ENCODE peak calls at places on chromosomes 11 and 22, in eight cellular contexts. One of them, this sample, is unnamed.
A peak's percentile ranks its signal among the peaks of the same experiment; 100 is the strongest.

GRCh38 chr11:130448416-130449068 is at the start of gene ADAMTS15:
- DNase-seq in GM23248: peak; percentile 83
- DNase-seq in lung: peak; percentile 90
- DNase-seq in ascending aorta: peak; percentile 39
- DNase-seq in A673: peak; percentile 97
- DNase-seq in psoas muscle: peak; percentile 92
- DNase-seq in testis: peak; percentile 75
- DNase-seq in cardiac muscle cell: peak; percentile 95
- DNase-seq in this sample: no peak

GRCh38 chr11:112689851-112690250 is 271.4 kb upstream of the NCAM1 start:
- DNase-seq in psoas muscle: no peak
- DNase-seq in GM23248: no peak
- DNase-seq in lung: no peak
- DNase-seq in ascending aorta: no peak
- DNase-seq in testis: no peak
- DNase-seq in cardiac muscle cell: no peak
- DNase-seq in A673: no peak
- DNase-seq in this sample: no peak

GRCh38 chr11:22192642-22193347 is at the start of gene ANO5:
- DNase-seq in lung: peak; percentile 56
- DNase-seq in ascending aorta: no peak
- DNase-seq in A673: peak; percentile 71
- DNase-seq in GM23248: peak; percentile 7
- DNase-seq in psoas muscle: peak; percentile 92
- DNase-seq in cardiac muscle cell: peak; percentile 7
- DNase-seq in testis: peak; percentile 74
- DNase-seq in this sample: no peak

GRCh38 chr11:126257764-126258163 is 10.9 kb downstream of the SRPRA start:
- DNase-seq in testis: no peak
- DNase-seq in GM23248: peak; percentile 71
- DNase-seq in ascending aorta: no peak
- DNase-seq in lung: no peak
- DNase-seq in psoas muscle: no peak
- DNase-seq in cardiac muscle cell: peak; percentile 62
- DNase-seq in A673: no peak
- DNase-seq in this sample: no peak

GRCh38 chr22:47605441-47605840 is 843.0 kb downstream of the TBC1D22A start:
- DNase-seq in lung: no peak
- DNase-seq in A673: no peak
- DNase-seq in testis: peak; percentile 9
- DNase-seq in cardiac muscle cell: no peak
- DNase-seq in ascending aorta: no peak
- DNase-seq in GM23248: no peak
- DNase-seq in psoas muscle: no peak
- DNase-seq in this sample: no peak

GRCh38 chr11:96242191-96242845 is 100.7 kb downstream of the MAML2 start:
- DNase-seq in cardiac muscle cell: peak; percentile 76
- DNase-seq in testis: no peak
- DNase-seq in GM23248: peak; percentile 70
- DNase-seq in psoas muscle: no peak
- DNase-seq in A673: peak; percentile 58
- DNase-seq in lung: no peak
- DNase-seq in ascending aorta: no peak
- DNase-seq in this sample: no peak

GRCh38 chr11:44833869-44834452 is 107.2 kb downstream of the TSPAN18 start:
- DNase-seq in lung: no peak
- DNase-seq in cardiac muscle cell: no peak
- DNase-seq in ascending aorta: no peak
- DNase-seq in psoas muscle: no peak
- DNase-seq in testis: no peak
- DNase-seq in GM23248: no peak
- DNase-seq in A673: no peak
- DNase-seq in this sample: no peak

GRCh38 chr11:48005878-48006277 is 25.5 kb downstream of the PTPRJ start:
- DNase-seq in GM23248: peak; percentile 21
- DNase-seq in psoas muscle: no peak
- DNase-seq in ascending aorta: no peak
- DNase-seq in lung: no peak
- DNase-seq in A673: no peak
- DNase-seq in cardiac muscle cell: no peak
- DNase-seq in testis: no peak
- DNase-seq in this sample: no peak

GRCh38 chr11:113296016-113296415 is 18.4 kb upstream of the TTC12 start:
- DNase-seq in A673: no peak
- DNase-seq in GM23248: no peak
- DNase-seq in testis: no peak
- DNase-seq in lung: no peak
- DNase-seq in ascending aorta: no peak
- DNase-seq in cardiac muscle cell: no peak
- DNase-seq in psoas muscle: no peak
- DNase-seq in this sample: no peak

GRCh38 chr22:40620464-40621046 is 16.0 kb downstream of the MRTFA start:
- DNase-seq in ascending aorta: no peak
- DNase-seq in psoas muscle: no peak
- DNase-seq in testis: no peak
- DNase-seq in A673: peak; percentile 38
- DNase-seq in lung: no peak
- DNase-seq in cardiac muscle cell: peak; percentile 51
- DNase-seq in GM23248: peak; percentile 77
- DNase-seq in this sample: no peak

GRCh38 chr22:17112491-17113042 is 8.6 kb downstream of the TMEM121B start:
- DNase-seq in A673: no peak
- DNase-seq in testis: no peak
- DNase-seq in GM23248: no peak
- DNase-seq in lung: no peak
- DNase-seq in cardiac muscle cell: no peak
- DNase-seq in psoas muscle: no peak
- DNase-seq in ascending aorta: no peak
- DNase-seq in this sample: no peak

GRCh38 chr11:32131321-32131720 is 40.4 kb downstream of the RCN1 start:
- DNase-seq in A673: no peak
- DNase-seq in ascending aorta: no peak
- DNase-seq in psoas muscle: no peak
- DNase-seq in lung: no peak
- DNase-seq in cardiac muscle cell: peak; percentile 23
- DNase-seq in testis: no peak
- DNase-seq in GM23248: peak; percentile 8
- DNase-seq in this sample: no peak

GRCh38 chr22:24410110-24410856 is 17.1 kb upstream of the ADORA2A start:
- DNase-seq in ascending aorta: no peak
- DNase-seq in testis: no peak
- DNase-seq in GM23248: peak; percentile 44
- DNase-seq in cardiac muscle cell: no peak
- DNase-seq in A673: no peak
- DNase-seq in lung: no peak
- DNase-seq in psoas muscle: peak; percentile 23
- DNase-seq in this sample: no peak

GRCh38 chr22:48960981-48961655 is 866.6 kb downstream of the BRD1 start:
- DNase-seq in GM23248: no peak
- DNase-seq in testis: peak; percentile 9
- DNase-seq in lung: peak; percentile 17
- DNase-seq in ascending aorta: no peak
- DNase-seq in cardiac muscle cell: no peak
- DNase-seq in psoas muscle: no peak
- DNase-seq in A673: peak; percentile 51
- DNase-seq in this sample: no peak

GRCh38 chr11:75802022-75802912 is 12.7 kb upstream of the UVRAG start:
- DNase-seq in testis: no peak
- DNase-seq in psoas muscle: no peak
- DNase-seq in A673: no peak
- DNase-seq in cardiac muscle cell: no peak
- DNase-seq in GM23248: no peak
- DNase-seq in ascending aorta: no peak
- DNase-seq in lung: no peak
- DNase-seq in this sample: no peak

GRCh38 chr11:1934326-1935155 is 12.6 kb upstream of the MRPL23 start:
- DNase-seq in testis: no peak
- DNase-seq in psoas muscle: peak; percentile 45
- DNase-seq in lung: no peak
- DNase-seq in GM23248: no peak
- DNase-seq in A673: no peak
- DNase-seq in cardiac muscle cell: no peak
- DNase-seq in ascending aorta: no peak
- DNase-seq in this sample: no peak

GRCh38 chr22:48223488-48224190 is 1461.2 kb downstream of the TBC1D22A start:
- DNase-seq in cardiac muscle cell: no peak
- DNase-seq in ascending aorta: no peak
- DNase-seq in GM23248: no peak
- DNase-seq in lung: no peak
- DNase-seq in psoas muscle: no peak
- DNase-seq in A673: no peak
- DNase-seq in testis: peak; percentile 31
- DNase-seq in this sample: no peak

GRCh38 chr11:65381721-65382035 is 768 bp downstream of the SLC25A45 start:
- DNase-seq in ascending aorta: no peak
- DNase-seq in lung: no peak
- DNase-seq in testis: no peak
- DNase-seq in A673: peak; percentile 52
- DNase-seq in GM23248: peak; percentile 72
- DNase-seq in psoas muscle: no peak
- DNase-seq in cardiac muscle cell: no peak
- DNase-seq in this sample: no peak

GRCh38 chr22:41563051-41563711 is 2.4 kb downstream of the CSDC2 start:
- DNase-seq in psoas muscle: no peak
- DNase-seq in testis: peak; percentile 41
- DNase-seq in lung: no peak
- DNase-seq in A673: no peak
- DNase-seq in GM23248: peak; percentile 85
- DNase-seq in cardiac muscle cell: peak; percentile 72
- DNase-seq in ascending aorta: no peak
- DNase-seq in this sample: no peak

GRCh38 chr11:96306933-96307747 is 35.9 kb downstream of the MAML2 start:
- DNase-seq in psoas muscle: peak; percentile 59
- DNase-seq in cardiac muscle cell: peak; percentile 99
- DNase-seq in GM23248: peak; percentile 99
- DNase-seq in lung: peak; percentile 91
- DNase-seq in A673: peak; percentile 97
- DNase-seq in ascending aorta: peak; percentile 58
- DNase-seq in testis: peak; percentile 79
- DNase-seq in this sample: no peak

GRCh38 chr11:102172127-102172848 is 62.0 kb downstream of the YAP1 start:
- DNase-seq in cardiac muscle cell: peak; percentile 76
- DNase-seq in A673: no peak
- DNase-seq in testis: no peak
- DNase-seq in GM23248: peak; percentile 86
- DNase-seq in ascending aorta: no peak
- DNase-seq in psoas muscle: no peak
- DNase-seq in lung: no peak
- DNase-seq in this sample: no peak
- H3K27ac ChIP-seq in cardiac muscle cell: no peak overlapping the region
- H3K27ac ChIP-seq in A673: no peak overlapping the region
- H3K27ac ChIP-seq in testis: no peak overlapping the region
- H3K27ac ChIP-seq in GM23248: peak overlapping the region; percentile 80
- H3K27ac ChIP-seq in ascending aorta: peak overlapping the region; percentile 91
- H3K27ac ChIP-seq in psoas muscle: peak overlapping the region; percentile 13
- H3K27ac ChIP-seq in lung: peak overlapping the region; percentile 36
- H3K27ac ChIP-seq in this sample: no peak overlapping the region

DNA sequence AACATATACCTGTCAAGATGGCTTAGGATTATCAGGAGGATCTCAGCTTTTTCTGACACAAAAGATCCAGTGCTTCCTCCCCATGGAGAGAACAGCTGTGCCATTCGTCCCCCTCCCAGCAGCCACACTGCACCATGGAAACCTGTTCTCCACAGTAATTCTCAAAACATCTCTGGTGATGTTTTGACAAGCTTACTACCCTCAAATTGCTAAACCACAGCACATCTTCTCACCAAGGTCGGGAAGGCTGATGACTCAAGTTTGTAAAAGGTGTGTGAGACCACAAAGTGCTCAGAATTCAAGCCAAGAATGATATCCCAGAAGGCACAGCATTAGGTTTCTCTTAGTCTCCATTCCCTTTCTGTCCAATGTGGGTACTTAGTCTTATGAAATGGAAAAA is 3.9 kb upstream of the RAB38 start:
- DNase-seq in testis: no peak
- DNase-seq in lung: no peak
- DNase-seq in cardiac muscle cell: no peak
- DNase-seq in GM23248: peak; percentile 20
- DNase-seq in A673: no peak
- DNase-seq in ascending aorta: no peak
- DNase-seq in psoas muscle: no peak
- DNase-seq in this sample: no peak
- H3K4me3 ChIP-seq in testis: no peak overlapping the region
- H3K4me3 ChIP-seq in lung: no peak overlapping the region
- H3K4me3 ChIP-seq in cardiac muscle cell: no peak overlapping the region
- H3K4me3 ChIP-seq in GM23248: no peak overlapping the region
- H3K4me3 ChIP-seq in A673: no peak overlapping the region
- H3K4me3 ChIP-seq in ascending aorta: no peak overlapping the region
- H3K4me3 ChIP-seq in psoas muscle: no peak overlapping the region
- H3K4me3 ChIP-seq in this sample: no peak overlapping the region

GRCh38 chr11:82994615-82995014 is 77.1 kb downstream of the RAB30 start:
- DNase-seq in testis: no peak
- DNase-seq in GM23248: peak; percentile 25
- DNase-seq in lung: no peak
- DNase-seq in ascending aorta: no peak
- DNase-seq in cardiac muscle cell: no peak
- DNase-seq in A673: peak; percentile 30
- DNase-seq in psoas muscle: no peak
- DNase-seq in this sample: no peak
- H3K4me1 ChIP-seq in testis: peaks cover 7% of the 10 kb centered on the region
- H3K4me1 ChIP-seq in GM23248: peaks cover 16% of the 10 kb centered on the region
- H3K4me1 ChIP-seq in lung: peaks cover 3% of the 10 kb centered on the region
- H3K4me1 ChIP-seq in ascending aorta: no peaks in the 10 kb centered on the region
- H3K4me1 ChIP-seq in cardiac muscle cell: peaks cover 8% of the 10 kb centered on the region
- H3K4me1 ChIP-seq in A673: peaks cover 10% of the 10 kb centered on the region
- H3K4me1 ChIP-seq in psoas muscle: peaks cover 51% of the 10 kb centered on the region
- H3K4me1 ChIP-seq in this sample: no peaks in the 10 kb centered on the region

GRCh38 chr11:64009234-64009633 is 23.0 kb downstream of the OTUB1 start:
- DNase-seq in A673: no peak
- DNase-seq in ascending aorta: no peak
- DNase-seq in lung: no peak
- DNase-seq in cardiac muscle cell: no peak
- DNase-seq in GM23248: no peak
- DNase-seq in psoas muscle: no peak
- DNase-seq in testis: no peak
- DNase-seq in this sample: no peak
- H3K27ac ChIP-seq in A673: no peak overlapping the region
- H3K27ac ChIP-seq in ascending aorta: no peak overlapping the region
- H3K27ac ChIP-seq in lung: no peak overlapping the region
- H3K27ac ChIP-seq in cardiac muscle cell: no peak overlapping the region
- H3K27ac ChIP-seq in GM23248: no peak overlapping the region
- H3K27ac ChIP-seq in psoas muscle: no peak overlapping the region
- H3K27ac ChIP-seq in testis: no peak overlapping the region
- H3K27ac ChIP-seq in this sample: no peak overlapping the region

DNA sequence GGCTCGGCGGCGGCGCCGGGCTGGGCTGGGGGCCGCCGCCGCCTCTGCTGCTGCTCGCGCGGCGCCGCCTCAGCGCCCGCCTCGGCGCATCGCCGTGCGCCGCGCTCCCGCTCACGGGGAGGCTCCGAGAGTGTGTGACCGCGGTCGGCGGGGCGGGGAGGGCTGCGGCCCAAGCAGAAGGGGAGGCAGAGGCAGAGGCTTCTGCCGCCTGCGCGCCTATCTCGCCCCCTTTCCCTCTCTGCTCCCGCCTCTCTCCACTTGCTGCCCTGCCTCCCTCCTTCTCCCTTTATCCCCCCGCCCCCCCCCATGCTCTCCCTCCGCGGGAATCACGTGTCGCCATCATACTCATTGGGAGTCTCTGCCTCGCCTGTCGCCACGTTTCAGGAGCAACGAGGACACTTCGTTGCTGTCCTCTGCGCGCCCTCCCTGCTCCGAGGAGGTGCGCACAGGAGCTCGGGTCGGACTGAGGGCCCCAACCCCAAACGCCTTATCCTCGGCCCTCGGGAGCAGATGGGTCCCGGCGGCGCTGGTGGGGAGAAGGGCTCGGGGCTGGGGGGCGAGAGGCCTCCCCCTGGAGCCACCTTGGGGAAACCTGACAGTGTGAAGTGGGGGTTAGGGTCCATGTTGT is at the start of gene GUCY1A2:
- DNase-seq in testis: peak; percentile 44
- DNase-seq in A673: peak; percentile 74
- DNase-seq in GM23248: peak; percentile 42
- DNase-seq in cardiac muscle cell: peak; percentile 50
- DNase-seq in ascending aorta: no peak
- DNase-seq in psoas muscle: peak; percentile 48
- DNase-seq in lung: no peak
- DNase-seq in this sample: no peak
- H3K4me3 ChIP-seq in testis: peak within 1 kb of the TSS; percentile 65
- H3K4me3 ChIP-seq in A673: peak within 1 kb of the TSS; percentile 69
- H3K4me3 ChIP-seq in GM23248: peak within 1 kb of the TSS; percentile 77
- H3K4me3 ChIP-seq in cardiac muscle cell: peak within 1 kb of the TSS; percentile 59
- H3K4me3 ChIP-seq in ascending aorta: peak within 1 kb of the TSS; percentile 60
- H3K4me3 ChIP-seq in psoas muscle: peak within 1 kb of the TSS; percentile 64
- H3K4me3 ChIP-seq in lung: peak within 1 kb of the TSS; percentile 45
- H3K4me3 ChIP-seq in this sample: no peak within 1 kb of the TSS

This sample was measured in effector memory CD4-positive, alpha-beta T cell.